ENCODE peak calls at places on chromosome 18, in seven cellular contexts. One of them, this sample, is unnamed.

GRCh38 chr18:57428221-57429150 is 6.7 kb upstream of the ONECUT2 start:
- DNase-seq in mucosa of descending colon: peak; percentile 25
- DNase-seq in K562: no peak
- DNase-seq in GM12864: no peak
- DNase-seq in dorsolateral prefrontal cortex: no peak
- DNase-seq in fibroblast of lung: no peak
- DNase-seq in IMR-90: no peak
- DNase-seq in this sample: no peak

GRCh38 chr18:45456076-45457066 is 158.9 kb upstream of the SLC14A2 start:
- DNase-seq in mucosa of descending colon: no peak
- DNase-seq in K562: no peak
- DNase-seq in GM12864: no peak
- DNase-seq in dorsolateral prefrontal cortex: no peak
- DNase-seq in fibroblast of lung: no peak
- DNase-seq in IMR-90: no peak
- DNase-seq in this sample: no peak

GRCh38 chr18:3972291-3972985 is 482.7 kb downstream of the DLGAP1 start:
- DNase-seq in mucosa of descending colon: no peak
- DNase-seq in K562: no peak
- DNase-seq in GM12864: no peak
- DNase-seq in dorsolateral prefrontal cortex: no peak
- DNase-seq in fibroblast of lung: peak; percentile 17
- DNase-seq in IMR-90: peak; percentile 63
- DNase-seq in this sample: no peak

GRCh38 chr18:42011053-42011452 is 56.0 kb downstream of the PIK3C3 start:
- DNase-seq in mucosa of descending colon: no peak
- DNase-seq in K562: no peak
- DNase-seq in GM12864: no peak
- DNase-seq in dorsolateral prefrontal cortex: no peak
- DNase-seq in fibroblast of lung: no peak
- DNase-seq in IMR-90: no peak
- DNase-seq in this sample: no peak

GRCh38 chr18:22465859-22466602 is 48.3 kb upstream of the CTAGE1 start:
- DNase-seq in mucosa of descending colon: no peak
- DNase-seq in K562: peak; percentile 80
- DNase-seq in GM12864: no peak
- DNase-seq in dorsolateral prefrontal cortex: no peak
- DNase-seq in fibroblast of lung: peak; percentile 98
- DNase-seq in IMR-90: peak; percentile 98
- DNase-seq in this sample: peak; percentile 93

GRCh38 chr18:23135679-23136325 is 517 bp downstream of the CABLES1 start:
- DNase-seq in mucosa of descending colon: no peak
- DNase-seq in K562: no peak
- DNase-seq in GM12864: no peak
- DNase-seq in dorsolateral prefrontal cortex: no peak
- DNase-seq in fibroblast of lung: peak; percentile 52
- DNase-seq in IMR-90: no peak
- DNase-seq in this sample: no peak

GRCh38 chr18:8811115-8811514 is 105.8 kb downstream of the MTCL1 start:
- DNase-seq in mucosa of descending colon: no peak
- DNase-seq in K562: no peak
- DNase-seq in GM12864: no peak
- DNase-seq in dorsolateral prefrontal cortex: no peak
- DNase-seq in fibroblast of lung: no peak
- DNase-seq in IMR-90: no peak
- DNase-seq in this sample: no peak

GRCh38 chr18:27713037-27713726 is 463.7 kb downstream of the CDH2 start:
- DNase-seq in mucosa of descending colon: no peak
- DNase-seq in K562: no peak
- DNase-seq in GM12864: no peak
- DNase-seq in dorsolateral prefrontal cortex: no peak
- DNase-seq in fibroblast of lung: peak; percentile 42
- DNase-seq in IMR-90: no peak
- DNase-seq in this sample: peak; percentile 59

GRCh38 chr18:62939433-62939832 is 224.1 kb downstream of the PHLPP1 start:
- DNase-seq in mucosa of descending colon: no peak
- DNase-seq in K562: no peak
- DNase-seq in GM12864: no peak
- DNase-seq in dorsolateral prefrontal cortex: no peak
- DNase-seq in fibroblast of lung: no peak
- DNase-seq in IMR-90: no peak
- DNase-seq in this sample: no peak

GRCh38 chr18:62948788-62949187 is 233.4 kb downstream of the PHLPP1 start:
- DNase-seq in mucosa of descending colon: no peak
- DNase-seq in K562: no peak
- DNase-seq in GM12864: no peak
- DNase-seq in dorsolateral prefrontal cortex: no peak
- DNase-seq in fibroblast of lung: no peak
- DNase-seq in IMR-90: no peak
- DNase-seq in this sample: no peak

GRCh38 chr18:62942578-62942977 is 227.2 kb downstream of the PHLPP1 start:
- DNase-seq in mucosa of descending colon: no peak
- DNase-seq in K562: no peak
- DNase-seq in GM12864: no peak
- DNase-seq in dorsolateral prefrontal cortex: no peak
- DNase-seq in fibroblast of lung: no peak
- DNase-seq in IMR-90: no peak
- DNase-seq in this sample: no peak

GRCh38 chr18:62939925-62940324 is 224.6 kb downstream of the PHLPP1 start:
- DNase-seq in mucosa of descending colon: no peak
- DNase-seq in K562: no peak
- DNase-seq in GM12864: no peak
- DNase-seq in dorsolateral prefrontal cortex: no peak
- DNase-seq in fibroblast of lung: no peak
- DNase-seq in IMR-90: no peak
- DNase-seq in this sample: no peak

GRCh38 chr18:62944454-62944853 is 229.1 kb downstream of the PHLPP1 start:
- DNase-seq in mucosa of descending colon: no peak
- DNase-seq in K562: no peak
- DNase-seq in GM12864: no peak
- DNase-seq in dorsolateral prefrontal cortex: no peak
- DNase-seq in fibroblast of lung: peak; percentile 13
- DNase-seq in IMR-90: no peak
- DNase-seq in this sample: no peak
- TF ChIP-seq CTCF in mucosa of descending colon: no peak
- TF ChIP-seq CTCF in K562: peak; percentile 37
- TF ChIP-seq CTCF in GM12864: no peak
- TF ChIP-seq CTCF in dorsolateral prefrontal cortex: no peak
- TF ChIP-seq CTCF in fibroblast of lung: peak; percentile 16
- TF ChIP-seq CTCF in IMR-90: no peak
- TF ChIP-seq CTCF in this sample: peak; percentile 21

DNA sequence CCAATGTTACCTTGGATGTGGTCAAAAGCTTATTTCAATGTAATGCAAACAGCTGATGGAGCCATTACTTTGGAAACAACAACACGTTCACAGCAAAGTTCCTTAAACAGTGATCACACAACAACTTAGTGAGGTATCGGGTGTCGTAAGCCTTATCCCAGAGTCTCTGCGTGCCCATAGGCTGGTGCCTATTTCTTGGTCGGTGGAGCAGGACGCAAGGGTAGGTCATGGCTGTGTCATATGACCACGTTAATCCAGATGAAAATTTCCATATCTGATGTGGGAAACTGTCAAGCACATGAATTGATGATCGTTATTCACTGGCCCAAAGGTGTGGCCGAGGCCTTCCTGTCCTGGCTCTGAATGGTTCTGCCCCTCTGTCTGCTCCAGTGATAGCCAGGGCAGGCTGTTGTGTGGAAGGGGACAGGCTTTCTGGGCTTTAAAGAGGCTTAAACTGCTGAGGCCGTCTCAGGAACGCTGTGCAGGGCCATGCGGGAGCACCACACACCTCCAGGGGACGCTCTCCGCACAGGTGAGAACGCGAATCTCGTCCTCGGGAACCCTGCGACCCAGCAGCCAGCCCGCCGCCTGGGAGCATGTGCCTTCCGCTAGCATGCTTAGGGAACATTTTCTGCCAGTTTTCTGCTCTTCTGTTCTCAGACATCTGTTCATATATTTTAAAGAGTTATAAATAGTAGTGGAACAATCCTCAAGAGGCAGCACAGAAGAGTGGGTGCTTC is 90.6 kb downstream of the KCTD1 start:
- DNase-seq in mucosa of descending colon: no peak
- DNase-seq in K562: peak; percentile 35
- DNase-seq in GM12864: no peak
- DNase-seq in dorsolateral prefrontal cortex: no peak
- DNase-seq in fibroblast of lung: no peak
- DNase-seq in IMR-90: no peak
- DNase-seq in this sample: no peak
- TF ChIP-seq CTCF in mucosa of descending colon: no peak
- TF ChIP-seq CTCF in K562: peak; percentile 61
- TF ChIP-seq CTCF in GM12864: no peak
- TF ChIP-seq CTCF in dorsolateral prefrontal cortex: peak; percentile 62
- TF ChIP-seq CTCF in fibroblast of lung: no peak
- TF ChIP-seq CTCF in IMR-90: no peak
- TF ChIP-seq CTCF in this sample: peak; percentile 26

DNA sequence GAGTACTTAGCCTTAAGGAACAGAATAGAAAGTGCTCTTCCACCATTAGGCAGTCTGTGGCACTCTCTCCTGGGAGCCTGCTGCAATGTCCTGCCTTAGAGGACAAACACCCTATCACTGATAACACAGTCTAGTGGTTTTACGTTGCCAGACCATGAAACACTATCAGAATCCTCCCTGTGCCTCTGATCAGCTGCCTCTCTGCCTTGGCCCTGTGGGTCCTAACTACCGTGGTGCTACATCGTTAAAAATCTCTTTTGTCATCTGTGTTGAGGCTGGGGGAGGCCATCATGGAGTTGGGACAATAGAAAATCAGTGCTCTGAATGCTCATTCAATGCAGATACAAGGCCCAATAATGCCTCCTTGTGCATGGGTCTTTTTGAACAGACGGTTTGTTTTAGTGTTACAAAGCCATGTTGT is 11.9 kb upstream of the APCDD1 start:
- DNase-seq in mucosa of descending colon: no peak
- DNase-seq in K562: no peak
- DNase-seq in GM12864: no peak
- DNase-seq in dorsolateral prefrontal cortex: peak; percentile 65
- DNase-seq in fibroblast of lung: no peak
- DNase-seq in IMR-90: no peak
- DNase-seq in this sample: no peak
- TF ChIP-seq CTCF in mucosa of descending colon: no peak
- TF ChIP-seq CTCF in K562: no peak
- TF ChIP-seq CTCF in GM12864: no peak
- TF ChIP-seq CTCF in dorsolateral prefrontal cortex: peak; percentile 51
- TF ChIP-seq CTCF in fibroblast of lung: peak; percentile 18
- TF ChIP-seq CTCF in IMR-90: peak; percentile 19
- TF ChIP-seq CTCF in this sample: peak; percentile 15

DNA sequence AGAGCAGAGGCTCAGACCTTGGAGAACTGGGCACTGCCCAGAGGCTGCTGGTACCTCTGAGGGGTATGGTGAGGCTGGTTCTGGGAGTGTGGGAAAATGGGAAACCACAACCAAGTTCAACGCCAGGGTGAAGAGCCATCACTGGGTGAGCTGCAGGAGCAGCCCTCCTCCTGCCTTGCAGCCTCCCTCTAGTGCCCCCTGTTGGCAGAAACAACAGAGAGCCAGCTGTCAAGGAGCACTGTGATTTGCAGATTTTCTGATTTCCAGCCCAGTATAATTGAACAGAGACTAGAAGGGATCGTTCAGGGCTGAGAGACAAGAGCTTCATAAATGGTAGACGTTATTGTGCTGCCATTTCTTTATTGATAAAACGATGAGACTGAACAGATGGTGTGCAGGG is 50.5 kb downstream of the MAPK4 start:
- DNase-seq in mucosa of descending colon: no peak
- DNase-seq in K562: peak; percentile 12
- DNase-seq in GM12864: no peak
- DNase-seq in dorsolateral prefrontal cortex: no peak
- DNase-seq in fibroblast of lung: no peak
- DNase-seq in IMR-90: no peak
- DNase-seq in this sample: no peak
- TF ChIP-seq CTCF in mucosa of descending colon: no peak
- TF ChIP-seq CTCF in K562: peak; percentile 49
- TF ChIP-seq CTCF in GM12864: peak; percentile 65
- TF ChIP-seq CTCF in dorsolateral prefrontal cortex: no peak
- TF ChIP-seq CTCF in fibroblast of lung: no peak
- TF ChIP-seq CTCF in IMR-90: no peak
- TF ChIP-seq CTCF in this sample: no peak

DNA sequence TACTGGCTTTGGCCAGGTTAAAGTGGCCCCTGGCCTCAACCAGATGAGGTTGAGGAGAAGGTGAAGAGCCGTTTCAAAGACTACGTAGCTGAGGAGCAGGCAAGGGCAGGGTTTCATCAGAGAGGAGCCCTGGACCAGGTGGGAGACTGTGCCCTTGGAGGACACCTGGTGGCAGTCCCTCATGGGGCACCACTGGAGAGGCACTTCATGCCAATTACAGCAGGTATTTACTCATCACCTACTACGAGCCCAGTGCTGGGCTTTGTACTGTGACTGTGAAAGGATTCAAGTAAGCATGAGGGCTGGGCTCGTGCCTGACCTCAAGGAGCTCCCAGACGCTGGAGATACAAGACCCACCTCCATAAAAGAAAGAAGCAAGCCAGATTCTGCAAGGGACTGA is 37.6 kb downstream of the SMAD7 start:
- DNase-seq in mucosa of descending colon: peak; percentile 53
- DNase-seq in K562: no peak
- DNase-seq in GM12864: no peak
- DNase-seq in dorsolateral prefrontal cortex: no peak
- DNase-seq in fibroblast of lung: no peak
- DNase-seq in IMR-90: no peak
- DNase-seq in this sample: no peak
- TF ChIP-seq CTCF in mucosa of descending colon: peak; percentile 11
- TF ChIP-seq CTCF in K562: no peak
- TF ChIP-seq CTCF in GM12864: peak; percentile 56
- TF ChIP-seq CTCF in dorsolateral prefrontal cortex: no peak
- TF ChIP-seq CTCF in fibroblast of lung: no peak
- TF ChIP-seq CTCF in IMR-90: no peak
- TF ChIP-seq CTCF in this sample: peak; percentile 21

GRCh38 chr18:54089749-54090459 is 134.6 kb downstream of the MBD2 start:
- DNase-seq in mucosa of descending colon: no peak
- DNase-seq in K562: no peak
- DNase-seq in GM12864: no peak
- DNase-seq in dorsolateral prefrontal cortex: no peak
- DNase-seq in fibroblast of lung: no peak
- DNase-seq in IMR-90: no peak
- DNase-seq in this sample: no peak
- TF ChIP-seq CTCF in mucosa of descending colon: no peak
- TF ChIP-seq CTCF in K562: no peak
- TF ChIP-seq CTCF in GM12864: no peak
- TF ChIP-seq CTCF in dorsolateral prefrontal cortex: no peak
- TF ChIP-seq CTCF in fibroblast of lung: no peak
- TF ChIP-seq CTCF in IMR-90: no peak
- TF ChIP-seq CTCF in this sample: no peak

GRCh38 chr18:10032331-10032979 is 118.6 kb downstream of the VAPA start:
- DNase-seq in mucosa of descending colon: no peak
- DNase-seq in K562: no peak
- DNase-seq in GM12864: no peak
- DNase-seq in dorsolateral prefrontal cortex: no peak
- DNase-seq in fibroblast of lung: peak; percentile 17
- DNase-seq in IMR-90: no peak
- DNase-seq in this sample: no peak
- TF ChIP-seq CTCF in mucosa of descending colon: no peak
- TF ChIP-seq CTCF in K562: no peak
- TF ChIP-seq CTCF in GM12864: no peak
- TF ChIP-seq CTCF in dorsolateral prefrontal cortex: peak; percentile 62
- TF ChIP-seq CTCF in fibroblast of lung: peak; percentile 12
- TF ChIP-seq CTCF in IMR-90: no peak
- TF ChIP-seq CTCF in this sample: peak; percentile 47